ENCODE peak calls at places on chromosomes 4 and X, in eight cellular contexts. One of them, this sample, is unnamed.

GRCh38 chrX:139495324-139495723 is 35.2 kb upstream of the F9 start:
- DNase-seq in stimulated activated naive B cell treated with anti-CD40 and anti-IgM and Interleukin-4, amounts not matched to agents 10 μg/mL and 1 μg/mL and 100 μg/mL, for 72 hours: no peak
- DNase-seq in hippocampal formation: no peak
- DNase-seq in ELR: no peak
- DNase-seq in smooth muscle cell of the brain vasculature: no peak
- DNase-seq in kidney epithelial cell: no peak
- DNase-seq in NCI-H1436 treated with DMSO at 0.1 percent for 48 hours: no peak
- DNase-seq in AG04450: no peak
- DNase-seq in this sample: no peak

GRCh38 chr4:55157559-55158277 is 32.3 kb upstream of the KDR start:
- DNase-seq in stimulated activated naive B cell treated with anti-CD40 and anti-IgM and Interleukin-4, amounts not matched to agents 10 μg/mL and 1 μg/mL and 100 μg/mL, for 72 hours: no peak
- DNase-seq in hippocampal formation: no peak
- DNase-seq in ELR: no peak
- DNase-seq in smooth muscle cell of the brain vasculature: no peak
- DNase-seq in kidney epithelial cell: no peak
- DNase-seq in NCI-H1436 treated with DMSO at 0.1 percent for 48 hours: no peak
- DNase-seq in AG04450: no peak
- DNase-seq in this sample: no peak

GRCh38 chrX:74578137-74578536 is 36.3 kb downstream of the RLIM start:
- DNase-seq in stimulated activated naive B cell treated with anti-CD40 and anti-IgM and Interleukin-4, amounts not matched to agents 10 μg/mL and 1 μg/mL and 100 μg/mL, for 72 hours: no peak
- DNase-seq in hippocampal formation: no peak
- DNase-seq in ELR: no peak
- DNase-seq in smooth muscle cell of the brain vasculature: no peak
- DNase-seq in kidney epithelial cell: no peak
- DNase-seq in NCI-H1436 treated with DMSO at 0.1 percent for 48 hours: no peak
- DNase-seq in AG04450: no peak
- DNase-seq in this sample: no peak

GRCh38 chr4:112348488-112349158 is 51.5 kb downstream of the ALPK1 start:
- DNase-seq in stimulated activated naive B cell treated with anti-CD40 and anti-IgM and Interleukin-4, amounts not matched to agents 10 μg/mL and 1 μg/mL and 100 μg/mL, for 72 hours: no peak
- DNase-seq in hippocampal formation: peak; percentile 43
- DNase-seq in ELR: peak; percentile 74
- DNase-seq in smooth muscle cell of the brain vasculature: peak; percentile 41
- DNase-seq in kidney epithelial cell: peak; percentile 12
- DNase-seq in NCI-H1436 treated with DMSO at 0.1 percent for 48 hours: peak; percentile 21
- DNase-seq in AG04450: peak; percentile 30
- DNase-seq in this sample: peak; percentile 20

GRCh38 chrX:78029663-78030062 is 60.2 kb upstream of the PGAM4 start:
- DNase-seq in stimulated activated naive B cell treated with anti-CD40 and anti-IgM and Interleukin-4, amounts not matched to agents 10 μg/mL and 1 μg/mL and 100 μg/mL, for 72 hours: no peak
- DNase-seq in hippocampal formation: peak; percentile 28
- DNase-seq in ELR: peak; percentile 50
- DNase-seq in smooth muscle cell of the brain vasculature: no peak
- DNase-seq in kidney epithelial cell: no peak
- DNase-seq in NCI-H1436 treated with DMSO at 0.1 percent for 48 hours: no peak
- DNase-seq in AG04450: no peak
- DNase-seq in this sample: peak; percentile 75

GRCh38 chr4:144666539-144667175 is 20.7 kb downstream of the HHIP start:
- DNase-seq in stimulated activated naive B cell treated with anti-CD40 and anti-IgM and Interleukin-4, amounts not matched to agents 10 μg/mL and 1 μg/mL and 100 μg/mL, for 72 hours: no peak
- DNase-seq in hippocampal formation: no peak
- DNase-seq in ELR: peak; percentile 73
- DNase-seq in smooth muscle cell of the brain vasculature: no peak
- DNase-seq in kidney epithelial cell: no peak
- DNase-seq in NCI-H1436 treated with DMSO at 0.1 percent for 48 hours: no peak
- DNase-seq in AG04450: no peak
- DNase-seq in this sample: no peak

GRCh38 chrX:74520896-74521295 is 93.5 kb downstream of the RLIM start:
- DNase-seq in stimulated activated naive B cell treated with anti-CD40 and anti-IgM and Interleukin-4, amounts not matched to agents 10 μg/mL and 1 μg/mL and 100 μg/mL, for 72 hours: no peak
- DNase-seq in hippocampal formation: no peak
- DNase-seq in ELR: no peak
- DNase-seq in smooth muscle cell of the brain vasculature: no peak
- DNase-seq in kidney epithelial cell: no peak
- DNase-seq in NCI-H1436 treated with DMSO at 0.1 percent for 48 hours: no peak
- DNase-seq in AG04450: no peak
- DNase-seq in this sample: no peak

GRCh38 chr4:3680656-3681055 is 85.5 kb upstream of the ADRA2C start:
- DNase-seq in stimulated activated naive B cell treated with anti-CD40 and anti-IgM and Interleukin-4, amounts not matched to agents 10 μg/mL and 1 μg/mL and 100 μg/mL, for 72 hours: no peak
- DNase-seq in hippocampal formation: no peak
- DNase-seq in ELR: no peak
- DNase-seq in smooth muscle cell of the brain vasculature: no peak
- DNase-seq in kidney epithelial cell: no peak
- DNase-seq in NCI-H1436 treated with DMSO at 0.1 percent for 48 hours: no peak
- DNase-seq in AG04450: no peak
- DNase-seq in this sample: no peak

GRCh38 chrX:120308558-120308957 is 2.7 kb downstream of the TMEM255A start:
- DNase-seq in stimulated activated naive B cell treated with anti-CD40 and anti-IgM and Interleukin-4, amounts not matched to agents 10 μg/mL and 1 μg/mL and 100 μg/mL, for 72 hours: no peak
- DNase-seq in hippocampal formation: no peak
- DNase-seq in ELR: no peak
- DNase-seq in smooth muscle cell of the brain vasculature: no peak
- DNase-seq in kidney epithelial cell: no peak
- DNase-seq in NCI-H1436 treated with DMSO at 0.1 percent for 48 hours: peak; percentile 45
- DNase-seq in AG04450: no peak
- DNase-seq in this sample: no peak

GRCh38 chr4:136424052-136424451 is 1108.2 kb downstream of the PCDH18 start:
- DNase-seq in stimulated activated naive B cell treated with anti-CD40 and anti-IgM and Interleukin-4, amounts not matched to agents 10 μg/mL and 1 μg/mL and 100 μg/mL, for 72 hours: no peak
- DNase-seq in hippocampal formation: no peak
- DNase-seq in ELR: no peak
- DNase-seq in smooth muscle cell of the brain vasculature: no peak
- DNase-seq in kidney epithelial cell: no peak
- DNase-seq in NCI-H1436 treated with DMSO at 0.1 percent for 48 hours: no peak
- DNase-seq in AG04450: no peak
- DNase-seq in this sample: no peak

GRCh38 chrX:2497961-2498780 is 2.6 kb downstream of the DHRSX start:
- DNase-seq in stimulated activated naive B cell treated with anti-CD40 and anti-IgM and Interleukin-4, amounts not matched to agents 10 μg/mL and 1 μg/mL and 100 μg/mL, for 72 hours: no peak
- DNase-seq in hippocampal formation: no peak
- DNase-seq in ELR: no peak
- DNase-seq in smooth muscle cell of the brain vasculature: no peak
- DNase-seq in kidney epithelial cell: no peak
- DNase-seq in NCI-H1436 treated with DMSO at 0.1 percent for 48 hours: no peak
- DNase-seq in AG04450: no peak
- DNase-seq in this sample: peak; percentile 38

GRCh38 chrX:155031657-155032056 is 5.0 kb downstream of the FUNDC2 start:
- DNase-seq in stimulated activated naive B cell treated with anti-CD40 and anti-IgM and Interleukin-4, amounts not matched to agents 10 μg/mL and 1 μg/mL and 100 μg/mL, for 72 hours: no peak
- DNase-seq in hippocampal formation: no peak
- DNase-seq in ELR: no peak
- DNase-seq in smooth muscle cell of the brain vasculature: no peak
- DNase-seq in kidney epithelial cell: no peak
- DNase-seq in NCI-H1436 treated with DMSO at 0.1 percent for 48 hours: no peak
- DNase-seq in AG04450: no peak
- DNase-seq in this sample: no peak

This sample was measured in HT-29.